ENCODE peak calls at places on chromosome X, in seven cellular contexts. O is H9, Y is mesendoderm, J is H1, T is IMR-90, G is trophoblast cell, M is neuronal stem cell. W is an unnamed sample.

GRCh38 chrX:1443496-1444075 is 9.1 kb downstream of the ASMTL start:
- DNase-seq in O (peak), Y (no peak), J (no peak), T (no peak), G (no peak), M (no peak), W (no peak)

GRCh38 chrX:12447448-12448154 is 309.3 kb downstream of the FRMPD4 start:
- DNase-seq in O (no peak), Y (no peak), J (no peak), T (peak), G (peak), M (no peak), W (peak)

GRCh38 chrX:138128025-138128671 is 562.2 kb downstream of the ZIC3 start:
- DNase-seq in O (peak), Y (peak), J (no peak), T (peak), G (peak), M (peak), W (peak)

GRCh38 chrX:112636288-112636687 is 43.5 kb downstream of the LHFPL1 start:
- DNase-seq in O (no peak), Y (no peak), J (no peak), T (peak), G (no peak), M (no peak), W (peak)

GRCh38 chrX:139924069-139924695 is 8.7 kb downstream of the ATP11C start:
- DNase-seq in O (no peak), Y (no peak), J (no peak), T (no peak), G (no peak), M (no peak), W (peak)

GRCh38 chrX:1384738-1385250 is 7.1 kb downstream of the SLC25A6 start:
- DNase-seq in O (no peak), Y (no peak), J (no peak), T (no peak), G (peak), M (no peak), W (no peak)

GRCh38 chrX:51852096-51852495 is 41.3 kb upstream of the MAGED1 start:
- DNase-seq in O (no peak), Y (peak), J (no peak), T (no peak), G (no peak), M (no peak), W (no peak)

GRCh38 chrX:101208152-101208905 is 11.3 kb upstream of the DRP2 start:
- DNase-seq in O (no peak), Y (no peak), J (no peak), T (peak), G (no peak), M (no peak), W (no peak)

GRCh38 chrX:48800574-48801280 is 1.1 kb upstream of the HDAC6 start:
- DNase-seq in O (no peak), Y (peak), J (no peak), T (no peak), G (peak), M (no peak), W (no peak)

GRCh38 chrX:19513383-19513782 is 1.9 kb downstream of the MAP3K15 start:
- DNase-seq in O (no peak), Y (peak), J (no peak), T (peak), G (no peak), M (no peak), W (no peak)

GRCh38 chrX:28498658-28499057 is 88.6 kb upstream of the IL1RAPL1 start:
- DNase-seq in O (peak), Y (peak), J (no peak), T (peak), G (no peak), M (peak), W (peak)

GRCh38 chrX:106959897-106960296 is 39.7 kb downstream of the CLDN2 start:
- DNase-seq in O (no peak), Y (peak), J (no peak), T (peak), G (peak), M (no peak), W (peak)

GRCh38 chrX:131677655-131678628 is 134.1 kb downstream of the OR13H1 start:
- DNase-seq in O (peak), Y (peak), J (peak), T (peak), G (peak), M (peak), W (peak)

GRCh38 chrX:9352683-9353430 is 112.0 kb upstream of the TBL1X start:
- DNase-seq in O (no peak), Y (no peak), J (no peak), T (peak), G (peak), M (no peak), W (peak)

GRCh38 chrX:27583976-27584375 is 6.2 kb upstream of the DCAF8L2 start:
- DNase-seq in O (no peak), Y (no peak), J (no peak), T (peak), G (no peak), M (no peak), W (peak)

GRCh38 chrX:31546130-31546529 is 474.3 kb upstream of the FTHL17 start:
- DNase-seq in O (no peak), Y (peak), J (no peak), T (peak), G (no peak), M (no peak), W (peak)

GRCh38 chrX:42519666-42520231 is 258.2 kb downstream of the PPP1R2C start:
- DNase-seq in O (no peak), Y (no peak), J (no peak), T (peak), G (peak), M (no peak), W (peak)

GRCh38 chrX:24702362-24703184 is 8.9 kb downstream of the POLA1 start:
- DNase-seq in O (no peak), Y (no peak), J (no peak), T (no peak), G (no peak), M (no peak), W (no peak)

GRCh38 chrX:51148848-51149247 is 183.8 kb upstream of the NUDT10 start:
- DNase-seq in O (peak), Y (peak), J (peak), T (no peak), G (peak), M (no peak), W (no peak)

GRCh38 chrX:35040871-35041270 is 98.3 kb downstream of the FAM47B start:
- DNase-seq in O (no peak), Y (no peak), J (no peak), T (peak), G (no peak), M (no peak), W (peak)

GRCh38 chrX:30153881-30154260 is 61.5 kb upstream of the MAGEB2 start:
- DNase-seq in O (no peak), Y (no peak), J (no peak), T (peak), G (peak), M (no peak), W (peak)
- H3K18ac ChIP-seq in O (no peak), Y (no peak), J (no peak), T (no peak), G (no peak), M (no peak), W (no peak)

DNA sequence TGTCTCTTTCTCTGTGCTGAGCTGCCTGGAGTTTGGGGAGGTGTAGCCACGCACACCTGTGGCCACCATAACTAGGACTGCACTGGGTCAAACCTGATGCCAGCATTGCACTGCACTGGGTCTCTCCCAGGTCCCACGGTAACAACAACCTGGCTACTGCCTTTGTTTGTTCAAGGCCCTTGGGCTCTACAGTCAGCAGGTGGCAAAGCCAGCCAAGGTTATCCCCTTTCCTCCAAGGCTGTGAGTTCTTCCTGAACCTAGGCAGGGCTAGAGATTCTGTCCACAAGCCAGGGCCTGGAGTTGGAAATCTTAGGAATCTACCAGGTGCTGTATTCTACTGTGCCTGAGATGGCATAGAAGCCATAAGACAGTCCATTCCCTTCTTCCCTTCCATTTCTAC is 126.7 kb upstream of the MAGEE2 start:
- DNase-seq in O (no peak), Y (no peak), J (no peak), T (no peak), G (no peak), M (no peak), W (no peak)
- H3K18ac ChIP-seq in O (no peak), Y (no peak), J (no peak), T (no peak), G (no peak), M (no peak), W (no peak)

GRCh38 chrX:47266643-47267042 is 33.8 kb downstream of the USP11 start:
- DNase-seq in O (no peak), Y (no peak), J (no peak), T (no peak), G (no peak), M (no peak), W (no peak)

GRCh38 chrX:47264507-47265173 is 31.8 kb downstream of the USP11 start:
- DNase-seq in O (no peak), Y (no peak), J (no peak), T (peak), G (no peak), M (no peak), W (peak)
- H3K18ac ChIP-seq in O (no peak), Y (no peak), J (no peak), T (no peak), G (no peak), M (no peak), W (no peak)

GRCh38 chrX:77514177-77514576 is 67.0 kb downstream of the FGF16 start:
- DNase-seq in O (no peak), Y (no peak), J (no peak), T (no peak), G (no peak), M (no peak), W (no peak)

GRCh38 chrX:77505227-77505626 is 58.0 kb downstream of the FGF16 start:
- DNase-seq in O (no peak), Y (no peak), J (no peak), T (peak), G (peak), M (no peak), W (peak)

GRCh38 chrX:77510007-77510406 is 62.8 kb downstream of the FGF16 start:
- DNase-seq in O (no peak), Y (no peak), J (no peak), T (peak), G (no peak), M (no peak), W (no peak)
- H3K18ac ChIP-seq in O (no peak), Y (no peak), J (no peak), T (no peak), G (no peak), M (no peak), W (no peak)

DNA sequence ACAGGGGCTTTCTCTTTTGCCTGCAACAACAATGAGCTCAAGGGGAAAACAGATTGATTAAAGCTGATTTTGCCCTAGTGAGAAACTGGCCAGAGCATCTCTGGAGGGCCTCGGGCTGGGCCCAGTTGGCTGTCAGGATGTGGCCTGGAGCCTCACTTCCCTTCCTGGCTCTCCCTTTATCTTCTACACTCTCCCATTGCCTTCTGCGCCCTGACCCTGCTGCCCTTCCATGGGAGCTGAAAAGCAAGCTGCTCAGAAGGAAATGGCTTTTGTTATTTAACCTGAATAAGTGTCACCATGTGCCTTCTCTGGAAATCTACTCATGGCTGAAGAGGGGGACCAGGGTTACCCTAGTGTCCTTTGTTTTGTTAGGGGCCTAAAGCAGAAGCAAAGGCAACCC is 43.8 kb downstream of the NHSL2 start:
- DNase-seq in O (no peak), Y (no peak), J (no peak), T (no peak), G (no peak), M (no peak), W (no peak)
- H3K18ac ChIP-seq in O (no peak), Y (no peak), J (no peak), T (no peak), G (no peak), M (peak), W (no peak)

W was measured in mesenchymal stem cell.